ENCODE peak calls at places on chromosomes 5 and 9, in seven cellular contexts. K, C, T, V, Z, X and U are unnamed samples.

GRCh38 chr5:132283423-132284043 is 10.7 kb upstream of the SLC22A4 start:
- DNase-seq in X (no peak), C (no peak), T (peak), K (no peak), V (peak), Z (peak), U (no peak)

GRCh38 chr5:157680239-157680638 is 8.9 kb downstream of the C5orf52 start:
- DNase-seq in T (no peak), X (no peak), V (no peak), Z (no peak), C (no peak), K (no peak), U (no peak)

GRCh38 chr9:133464638-133465037 is 4.9 kb downstream of the CACFD1 start:
- DNase-seq in K (no peak), T (no peak), X (no peak), Z (no peak), C (no peak), V (no peak), U (no peak)

GRCh38 chr5:62268239-62268638 is 37.8 kb upstream of the KIF2A start:
- DNase-seq in X (peak), C (peak), K (no peak), T (peak), V (no peak), Z (peak), U (no peak)

GRCh38 chr5:132473019-132473531 is 17.5 kb downstream of the IRF1 start:
- DNase-seq in V (peak), X (peak), Z (no peak), T (no peak), C (no peak), K (peak), U (no peak)

GRCh38 chr5:172866802-172867748 is 33.0 kb downstream of the ERGIC1 start:
- DNase-seq in K (no peak), T (no peak), Z (no peak), V (peak), C (no peak), X (no peak), U (peak)

GRCh38 chr9:126724226-126724625 is 80.6 kb upstream of the ZBTB43 start:
- DNase-seq in T (no peak), K (no peak), X (no peak), V (no peak), Z (no peak), C (no peak), U (no peak)

GRCh38 chr5:106314221-106314824 is 1356.4 kb downstream of the EFNA5 start:
- DNase-seq in X (no peak), C (no peak), V (no peak), K (no peak), T (no peak), Z (no peak), U (no peak)

GRCh38 chr9:106921341-106921899 is 58.5 kb downstream of the ZNF462 start:
- DNase-seq in X (peak), V (no peak), Z (peak), C (no peak), T (no peak), K (peak), U (peak)

GRCh38 chr9:131616983-131617604 is 71.8 kb downstream of the PRRT1B start:
- DNase-seq in K (no peak), T (no peak), C (no peak), X (no peak), Z (peak), V (no peak), U (no peak)

GRCh38 chr9:4365055-4365454 is 65.2 kb upstream of the GLIS3 start:
- DNase-seq in Z (no peak), X (no peak), C (no peak), V (no peak), K (no peak), T (no peak), U (no peak)

GRCh38 chr5:41068169-41068568 is 3.0 kb downstream of the MROH2B start:
- DNase-seq in X (no peak), V (no peak), K (no peak), T (no peak), C (no peak), Z (no peak), U (no peak)

GRCh38 chr5:6328173-6328572 is 50.2 kb downstream of the MED10 start:
- DNase-seq in T (no peak), Z (peak), V (no peak), K (no peak), X (no peak), C (no peak), U (no peak)

GRCh38 chr9:108272350-108272899 is 583.4 kb downstream of the ACTL7B start:
- DNase-seq in T (peak), K (peak), C (no peak), Z (peak), X (peak), V (peak), U (peak)

GRCh38 chr9:108270041-108270440 is 585.7 kb downstream of the ACTL7B start:
- DNase-seq in V (no peak), T (no peak), Z (no peak), X (no peak), K (no peak), C (no peak), U (no peak)

GRCh38 chr9:108271236-108271635 is 584.5 kb downstream of the ACTL7B start:
- DNase-seq in Z (no peak), V (no peak), C (no peak), K (no peak), T (no peak), X (no peak), U (no peak)

GRCh38 chr9:108273988-108274387 is 581.8 kb downstream of the ACTL7B start:
- DNase-seq in Z (no peak), K (no peak), X (no peak), C (no peak), T (no peak), V (no peak), U (no peak)

GRCh38 chr9:108271646-108272349 is 584.0 kb downstream of the ACTL7B start:
- DNase-seq in Z (peak), X (no peak), K (peak), T (peak), C (no peak), V (peak), U (no peak)
- TF ChIP-seq EP300 in Z (no peak), X (no peak), K (peak), T (no peak), C (no peak), V (no peak), U (no peak)

GRCh38 chr9:130118841-130119520 is 53.2 kb upstream of the NCS1 start:
- DNase-seq in T (no peak), X (no peak), V (no peak), C (no peak), K (no peak), Z (no peak), U (no peak)

GRCh38 chr9:130116346-130116745 is 55.9 kb upstream of the NCS1 start:
- DNase-seq in X (no peak), C (no peak), K (no peak), T (no peak), V (no peak), Z (no peak), U (no peak)

GRCh38 chr9:130119521-130120206 is 52.5 kb upstream of the NCS1 start:
- DNase-seq in Z (no peak), C (no peak), K (no peak), T (no peak), X (no peak), V (no peak), U (no peak)

GRCh38 chr9:130117376-130117775 is 54.8 kb upstream of the NCS1 start:
- DNase-seq in V (no peak), T (no peak), X (no peak), C (no peak), K (no peak), Z (no peak), U (no peak)

GRCh38 chr9:130117816-130118632 is 54.2 kb upstream of the NCS1 start:
- DNase-seq in T (no peak), V (no peak), K (no peak), C (no peak), X (no peak), Z (no peak), U (no peak)
- TF ChIP-seq EP300 in T (no peak), V (no peak), K (no peak), C (no peak), X (no peak), Z (no peak), U (no peak)

GRCh38 chr5:74386571-74387334 is 253.8 kb downstream of the ENC1 start:
- DNase-seq in T (no peak), X (no peak), C (no peak), Z (no peak), K (no peak), V (no peak), U (no peak)

GRCh38 chr5:74380193-74380592 is 260.3 kb downstream of the ENC1 start:
- DNase-seq in K (no peak), V (no peak), C (no peak), X (no peak), T (no peak), Z (peak), U (no peak)

GRCh38 chr5:74384851-74385250 is 255.7 kb downstream of the ENC1 start:
- DNase-seq in C (no peak), K (no peak), X (no peak), V (no peak), T (no peak), Z (no peak), U (no peak)

GRCh38 chr5:74382115-74382514 is 258.4 kb downstream of the ENC1 start:
- DNase-seq in Z (no peak), V (no peak), X (no peak), K (no peak), C (no peak), T (no peak), U (no peak)

GRCh38 chr5:74382864-74383618 is 257.5 kb downstream of the ENC1 start:
- DNase-seq in V (no peak), T (no peak), Z (no peak), C (no peak), K (no peak), X (no peak), U (no peak)
- TF ChIP-seq EP300 in V (no peak), T (no peak), Z (no peak), C (no peak), K (no peak), X (no peak), U (no peak)

GRCh38 chr9:118961857-118962256 is 407.4 kb downstream of the BRINP1 start:
- DNase-seq in C (no peak), Z (no peak), X (no peak), T (peak), V (no peak), K (no peak), U (no peak)
- TF ChIP-seq EP300 in C (no peak), Z (no peak), X (no peak), T (no peak), V (no peak), K (no peak), U (no peak)

GRCh38 chr5:98631311-98632054 is 142.0 kb upstream of the RGMB start:
- DNase-seq in V (no peak), K (no peak), Z (no peak), T (no peak), C (no peak), X (no peak), U (no peak)
- TF ChIP-seq EP300 in V (no peak), K (no peak), Z (no peak), T (no peak), C (no peak), X (no peak), U (no peak)

GRCh38 chr9:124279531-124280175 is 21.9 kb downstream of the NEK6 start:
- DNase-seq in V (no peak), X (no peak), Z (no peak), C (no peak), K (no peak), T (no peak), U (no peak)

GRCh38 chr9:124281934-124282351 is 24.2 kb downstream of the NEK6 start:
- DNase-seq in Z (peak), V (peak), C (no peak), T (no peak), X (peak), K (peak), U (no peak)

GRCh38 chr9:124278054-124278540 is 20.3 kb downstream of the NEK6 start:
- DNase-seq in C (no peak), X (peak), V (no peak), Z (no peak), K (no peak), T (no peak), U (no peak)

GRCh38 chr9:124282442-124283231 is 24.9 kb downstream of the NEK6 start:
- DNase-seq in T (no peak), V (peak), K (peak), Z (peak), X (peak), C (no peak), U (peak)

DNA sequence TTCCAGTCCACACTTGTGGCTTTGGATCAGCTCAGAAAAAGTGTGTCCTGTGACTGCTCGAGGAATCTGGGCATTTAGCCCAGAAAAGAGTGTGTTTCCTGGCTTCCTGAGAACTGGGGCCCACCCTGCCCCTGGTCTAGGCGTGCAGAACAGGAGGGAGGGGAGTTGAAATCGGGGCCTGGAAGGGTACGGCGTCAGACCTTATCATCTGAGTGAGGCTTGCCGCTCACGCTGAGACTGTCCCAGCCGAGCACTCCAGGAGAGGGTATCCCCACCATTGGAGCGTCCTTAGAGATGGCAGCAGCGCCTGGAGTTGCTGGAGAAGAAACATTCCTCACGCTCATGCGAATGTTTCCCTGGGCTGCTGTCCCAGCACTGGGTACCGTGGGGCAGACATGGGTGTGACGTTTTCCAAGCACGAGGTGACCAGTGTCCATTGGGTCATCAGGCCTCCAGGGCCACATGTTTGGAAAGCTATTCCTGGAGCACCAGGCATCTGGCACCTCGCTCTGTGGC is 22.5 kb downstream of the NEK6 start:
- DNase-seq in Z (no peak), T (no peak), X (peak), K (no peak), C (no peak), V (no peak), U (peak)
- TF ChIP-seq EP300 in Z (no peak), T (no peak), X (no peak), K (no peak), C (no peak), V (no peak), U (no peak)